ENCODE peak calls at places on chromosomes 16 and 17, in eight cellular contexts. One of them, this sample, is unnamed.

GRCh38 chr16:88377961-88378360 is 4.8 kb upstream of the ZNF469 start:
- DNase-seq in prostate gland: no peak
- DNase-seq in stimulated activated CD4-positive, alpha-beta T cell treated with anti-CD3 and anti-CD28 coated beads, Interleukin-15, amount 100 ng/mL, for 1 hour: no peak
- DNase-seq in esophagus muscularis mucosa: no peak
- DNase-seq in activated naive CD4-positive, alpha-beta T cell: no peak
- DNase-seq in nephron progenitor cell: no peak
- DNase-seq in ELF-1: no peak
- DNase-seq in RPMI8226: no peak
- DNase-seq in this sample: no peak

GRCh38 chr16:3087243-3087791 is 11.8 kb downstream of the ZSCAN10 start:
- DNase-seq in prostate gland: no peak
- DNase-seq in stimulated activated CD4-positive, alpha-beta T cell treated with anti-CD3 and anti-CD28 coated beads, Interleukin-15, amount 100 ng/mL, for 1 hour: no peak
- DNase-seq in esophagus muscularis mucosa: no peak
- DNase-seq in activated naive CD4-positive, alpha-beta T cell: no peak
- DNase-seq in nephron progenitor cell: peak; percentile 47
- DNase-seq in ELF-1: peak; percentile 62
- DNase-seq in RPMI8226: no peak
- DNase-seq in this sample: peak; percentile 73

GRCh38 chr17:56826611-56827414 is 6.9 kb downstream of the C17orf67 start:
- DNase-seq in prostate gland: no peak
- DNase-seq in stimulated activated CD4-positive, alpha-beta T cell treated with anti-CD3 and anti-CD28 coated beads, Interleukin-15, amount 100 ng/mL, for 1 hour: no peak
- DNase-seq in esophagus muscularis mucosa: no peak
- DNase-seq in activated naive CD4-positive, alpha-beta T cell: no peak
- DNase-seq in nephron progenitor cell: no peak
- DNase-seq in ELF-1: no peak
- DNase-seq in RPMI8226: no peak
- DNase-seq in this sample: no peak

GRCh38 chr17:7476474-7476873 is 3.0 kb downstream of the ZBTB4 start:
- DNase-seq in prostate gland: no peak
- DNase-seq in stimulated activated CD4-positive, alpha-beta T cell treated with anti-CD3 and anti-CD28 coated beads, Interleukin-15, amount 100 ng/mL, for 1 hour: no peak
- DNase-seq in esophagus muscularis mucosa: no peak
- DNase-seq in activated naive CD4-positive, alpha-beta T cell: no peak
- DNase-seq in nephron progenitor cell: no peak
- DNase-seq in ELF-1: no peak
- DNase-seq in RPMI8226: no peak
- DNase-seq in this sample: peak; percentile 41

GRCh38 chr17:4610656-4611055 is 26.3 kb downstream of the SMTNL2 start:
- DNase-seq in prostate gland: no peak
- DNase-seq in stimulated activated CD4-positive, alpha-beta T cell treated with anti-CD3 and anti-CD28 coated beads, Interleukin-15, amount 100 ng/mL, for 1 hour: no peak
- DNase-seq in esophagus muscularis mucosa: no peak
- DNase-seq in activated naive CD4-positive, alpha-beta T cell: no peak
- DNase-seq in nephron progenitor cell: no peak
- DNase-seq in ELF-1: peak; percentile 14
- DNase-seq in RPMI8226: no peak
- DNase-seq in this sample: no peak

GRCh38 chr17:31413871-31414589 is 22.6 kb downstream of the RAB11FIP4 start:
- DNase-seq in prostate gland: no peak
- DNase-seq in stimulated activated CD4-positive, alpha-beta T cell treated with anti-CD3 and anti-CD28 coated beads, Interleukin-15, amount 100 ng/mL, for 1 hour: no peak
- DNase-seq in esophagus muscularis mucosa: no peak
- DNase-seq in activated naive CD4-positive, alpha-beta T cell: no peak
- DNase-seq in nephron progenitor cell: no peak
- DNase-seq in ELF-1: peak; percentile 67
- DNase-seq in RPMI8226: no peak
- DNase-seq in this sample: no peak

GRCh38 chr17:45942284-45942683 is 47.9 kb downstream of the MAPT start:
- DNase-seq in prostate gland: peak; percentile 41
- DNase-seq in stimulated activated CD4-positive, alpha-beta T cell treated with anti-CD3 and anti-CD28 coated beads, Interleukin-15, amount 100 ng/mL, for 1 hour: no peak
- DNase-seq in esophagus muscularis mucosa: no peak
- DNase-seq in activated naive CD4-positive, alpha-beta T cell: no peak
- DNase-seq in nephron progenitor cell: no peak
- DNase-seq in ELF-1: peak; percentile 72
- DNase-seq in RPMI8226: peak; percentile 31
- DNase-seq in this sample: peak; percentile 58

GRCh38 chr17:48128411-48128810 is 20.8 kb downstream of the SNX11 start:
- DNase-seq in prostate gland: no peak
- DNase-seq in stimulated activated CD4-positive, alpha-beta T cell treated with anti-CD3 and anti-CD28 coated beads, Interleukin-15, amount 100 ng/mL, for 1 hour: no peak
- DNase-seq in esophagus muscularis mucosa: no peak
- DNase-seq in activated naive CD4-positive, alpha-beta T cell: no peak
- DNase-seq in nephron progenitor cell: no peak
- DNase-seq in ELF-1: no peak
- DNase-seq in RPMI8226: no peak
- DNase-seq in this sample: no peak

GRCh38 chr17:66567234-66568170 is 265.1 kb downstream of the PRKCA start:
- DNase-seq in prostate gland: peak; percentile 57
- DNase-seq in stimulated activated CD4-positive, alpha-beta T cell treated with anti-CD3 and anti-CD28 coated beads, Interleukin-15, amount 100 ng/mL, for 1 hour: peak; percentile 67
- DNase-seq in esophagus muscularis mucosa: peak; percentile 94
- DNase-seq in activated naive CD4-positive, alpha-beta T cell: peak; percentile 76
- DNase-seq in nephron progenitor cell: peak; percentile 82
- DNase-seq in ELF-1: peak; percentile 89
- DNase-seq in RPMI8226: peak; percentile 65
- DNase-seq in this sample: peak; percentile 83

GRCh38 chr17:43994272-43995149 is 9.9 kb upstream of the NAGS start:
- DNase-seq in prostate gland: peak; percentile 41
- DNase-seq in stimulated activated CD4-positive, alpha-beta T cell treated with anti-CD3 and anti-CD28 coated beads, Interleukin-15, amount 100 ng/mL, for 1 hour: peak; percentile 45
- DNase-seq in esophagus muscularis mucosa: no peak
- DNase-seq in activated naive CD4-positive, alpha-beta T cell: peak; percentile 40
- DNase-seq in nephron progenitor cell: peak; percentile 84
- DNase-seq in ELF-1: peak; percentile 70
- DNase-seq in RPMI8226: peak; percentile 71
- DNase-seq in this sample: peak; percentile 74

GRCh38 chr17:51827140-51827539 is 331.4 kb downstream of the CA10 start:
- DNase-seq in prostate gland: no peak
- DNase-seq in stimulated activated CD4-positive, alpha-beta T cell treated with anti-CD3 and anti-CD28 coated beads, Interleukin-15, amount 100 ng/mL, for 1 hour: no peak
- DNase-seq in esophagus muscularis mucosa: no peak
- DNase-seq in activated naive CD4-positive, alpha-beta T cell: no peak
- DNase-seq in nephron progenitor cell: no peak
- DNase-seq in ELF-1: no peak
- DNase-seq in RPMI8226: no peak
- DNase-seq in this sample: no peak